ENCODE peak calls at places on chromosome 18, in nine cellular contexts. T is K562, U is GM12891, X is breast epithelium, S is heart left ventricle, Y is IMR-90, R is NB4, C is uterus, G is H54. I is an unnamed sample.

GRCh38 chr18:33194793-33195192 is 245.7 kb downstream of the CCDC178 start:
- DNase-seq in T (no peak), U (no peak), X (no peak), S (no peak), Y (no peak), R (no peak), C (no peak), G (no peak), I (no peak)

GRCh38 chr18:31206787-31207381 is 44.2 kb upstream of the DSC1 start:
- DNase-seq in T (peak), U (peak), X (peak), S (peak), Y (peak), R (peak), C (no peak), G (peak), I (peak)

GRCh38 chr18:3129053-3129864 is 90.5 kb downstream of the MYOM1 start:
- DNase-seq in T (peak), U (peak), X (peak), S (peak), Y (peak), R (peak), C (peak), G (peak), I (peak)

GRCh38 chr18:50429207-50429948 is 54.5 kb downstream of the SKA1 start:
- DNase-seq in T (peak), U (no peak), X (no peak), S (no peak), Y (peak), R (peak), C (no peak), G (no peak), I (no peak)

GRCh38 chr18:45019469-45019868 is 338.8 kb downstream of the SETBP1 start:
- DNase-seq in T (no peak), U (no peak), X (no peak), S (no peak), Y (no peak), R (no peak), C (no peak), G (no peak), I (no peak)

GRCh38 chr18:25650201-25650941 is 298.4 kb upstream of the ZNF521 start:
- DNase-seq in T (no peak), U (no peak), X (no peak), S (no peak), Y (peak), R (no peak), C (no peak), G (no peak), I (no peak)

GRCh38 chr18:9094307-9095226 is 7.9 kb upstream of the NDUFV2 start:
- DNase-seq in T (peak), U (no peak), X (no peak), S (no peak), Y (peak), R (no peak), C (no peak), G (no peak), I (no peak)

GRCh38 chr18:3451989-3452749 is 2.2 kb downstream of the TGIF1 start:
- DNase-seq in T (peak), U (no peak), X (peak), S (peak), Y (peak), R (peak), C (peak), G (no peak), I (peak)

GRCh38 chr18:26617151-26617554 is 68.8 kb upstream of the KCTD1 start:
- DNase-seq in T (no peak), U (no peak), X (no peak), S (no peak), Y (peak), R (no peak), C (no peak), G (peak), I (no peak)

GRCh38 chr18:65628390-65628789 is 122.4 kb upstream of the CDH7 start:
- DNase-seq in T (no peak), U (no peak), X (no peak), S (no peak), Y (no peak), R (no peak), C (no peak), G (no peak), I (no peak)

GRCh38 chr18:35059280-35059927 is 18.2 kb downstream of the MAPRE2 start:
- DNase-seq in T (no peak), U (no peak), X (no peak), S (no peak), Y (no peak), R (no peak), C (no peak), G (no peak), I (no peak)

GRCh38 chr18:24913507-24914147 is 438.3 kb downstream of the ZNF521 start:
- DNase-seq in T (no peak), U (no peak), X (no peak), S (peak), Y (no peak), R (no peak), C (no peak), G (no peak), I (no peak)

GRCh38 chr18:79380816-79381806 is 14.6 kb upstream of the NFATC1 start:
- DNase-seq in T (peak), U (peak), X (no peak), S (no peak), Y (peak), R (peak), C (peak), G (no peak), I (peak)

GRCh38 chr18:48589797-48590519 is 51.1 kb downstream of the CTIF start:
- DNase-seq in T (no peak), U (no peak), X (peak), S (peak), Y (no peak), R (no peak), C (no peak), G (peak), I (no peak)

GRCh38 chr18:50627594-50628542 is 68.0 kb downstream of the MAPK4 start:
- DNase-seq in T (no peak), U (no peak), X (no peak), S (no peak), Y (no peak), R (no peak), C (no peak), G (no peak), I (no peak)

GRCh38 chr18:79577451-79578395 is 101.9 kb upstream of the CTDP1 start:
- DNase-seq in T (peak), U (no peak), X (no peak), S (peak), Y (peak), R (peak), C (peak), G (no peak), I (no peak)

GRCh38 chr18:21049306-21049705 is 62.3 kb downstream of the ROCK1 start:
- DNase-seq in T (no peak), U (no peak), X (no peak), S (no peak), Y (no peak), R (no peak), C (no peak), G (no peak), I (no peak)

GRCh38 chr18:42095732-42096377 is 140.8 kb downstream of the PIK3C3 start:
- DNase-seq in T (no peak), U (no peak), X (no peak), S (no peak), Y (no peak), R (no peak), C (no peak), G (no peak), I (no peak)

GRCh38 chr18:23568739-23569138 is 17.6 kb downstream of the NPC1 start:
- DNase-seq in T (no peak), U (no peak), X (no peak), S (no peak), Y (no peak), R (no peak), C (no peak), G (no peak), I (no peak)

GRCh38 chr18:9900699-9901098 is 13.1 kb upstream of the VAPA start:
- DNase-seq in T (no peak), U (no peak), X (no peak), S (no peak), Y (no peak), R (no peak), C (no peak), G (no peak), I (no peak)

GRCh38 chr18:21584391-21584790 is 16.1 kb downstream of the ESCO1 start:
- DNase-seq in T (no peak), U (no peak), X (no peak), S (no peak), Y (no peak), R (no peak), C (no peak), G (no peak), I (no peak)

GRCh38 chr18:80022613-80023012 is 11.6 kb upstream of the RBFA start:
- DNase-seq in T (peak), U (no peak), X (no peak), S (no peak), Y (peak), R (peak), C (no peak), G (no peak), I (no peak)

GRCh38 chr18:9095297-9096012 is 7.0 kb upstream of the NDUFV2 start:
- DNase-seq in T (peak), U (no peak), X (no peak), S (no peak), Y (peak), R (peak), C (no peak), G (no peak), I (no peak)

GRCh38 chr18:13374468-13375301 is 156.1 kb downstream of the LDLRAD4 start:
- DNase-seq in T (no peak), U (no peak), X (no peak), S (no peak), Y (no peak), R (no peak), C (no peak), G (peak), I (peak)

GRCh38 chr18:55732227-55733106 is 144.5 kb upstream of the TCF4 start:
- DNase-seq in T (peak), U (no peak), X (no peak), S (no peak), Y (peak), R (no peak), C (no peak), G (no peak), I (no peak)

GRCh38 chr18:1544016-1544415 is 639.3 kb downstream of the ADCYAP1 start:
- DNase-seq in T (no peak), U (no peak), X (no peak), S (no peak), Y (no peak), R (no peak), C (no peak), G (no peak), I (no peak)

GRCh38 chr18:51255694-51256093 is 58.2 kb upstream of the MEX3C start:
- DNase-seq in T (no peak), U (no peak), X (no peak), S (no peak), Y (no peak), R (no peak), C (no peak), G (no peak), I (no peak)

GRCh38 chr18:54647176-54647575 is 56.1 kb downstream of the DYNAP start:
- DNase-seq in T (peak), U (no peak), X (no peak), S (no peak), Y (peak), R (peak), C (no peak), G (no peak), I (no peak)

GRCh38 chr18:24659837-24660720 is 199.6 kb downstream of the HRH4 start:
- DNase-seq in T (no peak), U (peak), X (peak), S (peak), Y (peak), R (no peak), C (peak), G (no peak), I (peak)

GRCh38 chr18:34965108-34965507 is 76.1 kb upstream of the MAPRE2 start:
- DNase-seq in T (no peak), U (no peak), X (no peak), S (no peak), Y (no peak), R (no peak), C (no peak), G (no peak), I (no peak)

GRCh38 chr18:77478619-77479018 is 229.0 kb downstream of the GALR1 start:
- DNase-seq in T (peak), U (no peak), X (no peak), S (peak), Y (no peak), R (peak), C (peak), G (no peak), I (peak)

GRCh38 chr18:12307871-12308385 is at the start of gene TUBB6:
- DNase-seq in T (peak), U (peak), X (peak), S (peak), Y (peak), R (peak), C (peak), G (peak), I (peak)
- TF ChIP-seq POLR2A in T (no peak), U (peak), X (no peak), S (no peak), Y (peak), R (peak), C (peak), G (peak), I (no peak)

DNA sequence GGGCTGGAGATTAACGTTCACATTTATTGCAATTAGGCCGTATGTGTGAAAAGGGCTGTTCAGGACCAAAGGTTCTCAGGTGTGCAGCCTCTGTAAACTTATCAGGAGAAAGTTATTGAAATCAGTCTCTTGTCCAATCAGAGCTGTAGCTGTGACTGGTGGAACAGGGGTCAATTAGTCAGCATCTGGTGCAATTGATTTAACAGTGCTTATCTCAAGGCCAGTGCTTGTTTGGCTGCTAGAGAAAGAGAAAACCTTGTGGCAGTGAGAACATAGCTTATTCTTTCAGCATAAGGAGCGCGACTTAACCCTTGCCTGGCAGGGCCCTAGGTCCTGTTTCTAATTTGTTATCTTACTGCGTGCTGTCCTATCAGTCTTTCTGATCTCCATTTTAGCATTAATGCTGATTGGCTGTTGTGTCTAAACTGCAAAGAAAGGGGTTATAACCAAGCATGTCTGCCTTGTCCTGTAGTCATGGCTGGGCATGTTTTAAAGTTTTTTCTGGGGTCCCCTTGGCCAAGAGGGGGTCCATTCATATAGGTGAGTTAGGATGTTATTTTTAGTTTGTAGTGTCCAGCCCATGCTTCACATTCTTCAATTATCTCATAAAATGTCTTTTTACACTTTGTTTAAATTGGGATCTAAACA is 66.4 kb downstream of the CYB5A start:
- DNase-seq in T (peak), U (no peak), X (no peak), S (no peak), Y (peak), R (no peak), C (no peak), G (no peak), I (no peak)
- TF ChIP-seq POLR2A in T (no peak), U (no peak), X (no peak), S (no peak), Y (no peak), R (no peak), C (no peak), G (no peak), I (no peak)

DNA sequence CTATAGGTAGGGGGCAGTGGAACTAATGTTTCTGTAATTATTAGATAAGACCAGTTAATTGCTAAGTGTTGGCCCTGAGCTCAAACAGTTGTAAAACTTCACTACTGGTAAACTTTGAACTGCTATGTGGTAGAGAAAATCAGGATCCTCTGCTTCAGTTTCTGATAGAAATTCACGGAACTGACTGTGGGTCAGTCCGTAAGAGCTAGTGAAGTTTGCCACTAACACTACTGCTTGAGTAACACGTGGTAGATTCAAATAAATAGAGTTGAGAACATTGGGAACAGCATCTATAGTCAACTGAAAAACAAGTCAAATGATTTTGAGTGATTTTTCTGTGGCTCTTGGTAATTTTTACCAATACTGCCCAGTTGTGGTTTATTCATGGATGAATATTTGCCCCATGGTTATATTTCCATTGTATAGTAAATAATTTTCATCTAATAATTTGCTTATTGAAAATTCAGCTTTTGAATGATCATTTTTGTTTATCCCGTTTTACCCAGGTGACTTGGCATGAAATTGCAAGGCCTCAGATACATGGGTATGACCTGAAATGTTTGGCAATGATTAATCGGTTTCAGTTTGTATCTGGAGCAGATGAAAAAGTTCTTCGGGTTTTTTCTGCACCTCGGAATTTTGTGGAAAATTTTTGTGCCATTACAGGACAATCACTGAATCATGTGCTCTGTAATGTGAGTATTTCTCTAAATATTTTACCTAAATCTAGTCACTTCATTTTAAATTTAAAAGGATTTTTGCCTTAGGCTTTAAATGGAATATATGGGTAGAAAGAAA is 26.5 kb downstream of the ELP2 start:
- DNase-seq in T (no peak), U (no peak), X (no peak), S (no peak), Y (peak), R (no peak), C (no peak), G (no peak), I (no peak)
- TF ChIP-seq POLR2A in T (no peak), U (no peak), X (no peak), S (no peak), Y (no peak), R (no peak), C (no peak), G (no peak), I (no peak)

DNA sequence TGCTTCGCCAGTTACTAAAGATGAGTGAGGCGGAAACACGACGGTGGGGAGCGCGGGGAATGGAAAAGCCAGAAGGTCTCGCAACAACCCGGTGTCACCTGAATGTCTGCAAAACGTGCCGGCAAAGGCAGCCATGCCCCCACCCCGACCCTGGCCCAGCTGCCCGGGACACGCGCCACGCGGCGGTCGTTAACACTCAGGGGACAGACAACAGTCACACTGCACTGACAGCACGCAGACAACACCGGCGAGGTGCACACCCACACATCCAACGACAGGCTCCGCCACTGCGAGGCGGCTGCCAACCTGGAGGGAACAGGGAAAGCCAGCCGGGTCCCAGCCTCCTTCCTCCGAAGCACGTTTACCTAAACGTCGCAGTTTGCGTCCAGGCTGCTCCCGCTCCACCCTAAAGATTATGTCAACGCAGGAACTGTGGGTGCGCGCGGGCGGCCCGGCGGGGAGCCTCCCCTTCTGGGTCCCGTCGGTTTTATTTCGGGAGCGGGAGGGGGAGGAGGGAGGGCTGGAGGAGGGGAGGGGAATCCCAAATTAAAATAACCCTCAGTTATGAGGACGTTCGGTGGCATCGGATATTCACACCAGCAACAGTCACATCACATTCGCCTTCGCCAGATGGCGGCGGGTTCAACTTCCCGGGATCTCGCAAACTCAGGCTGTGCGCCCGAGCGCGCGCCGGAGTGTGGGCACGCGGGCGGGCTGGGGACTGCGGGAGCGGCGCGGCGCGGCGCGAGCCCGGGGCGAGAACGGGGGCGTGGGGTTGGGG is 694 bp downstream of the PTGR3 start:
- DNase-seq in T (peak), U (no peak), X (peak), S (peak), Y (peak), R (peak), C (peak), G (no peak), I (peak)
- TF ChIP-seq POLR2A in T (no peak), U (no peak), X (no peak), S (no peak), Y (no peak), R (no peak), C (no peak), G (no peak), I (no peak)

DNA sequence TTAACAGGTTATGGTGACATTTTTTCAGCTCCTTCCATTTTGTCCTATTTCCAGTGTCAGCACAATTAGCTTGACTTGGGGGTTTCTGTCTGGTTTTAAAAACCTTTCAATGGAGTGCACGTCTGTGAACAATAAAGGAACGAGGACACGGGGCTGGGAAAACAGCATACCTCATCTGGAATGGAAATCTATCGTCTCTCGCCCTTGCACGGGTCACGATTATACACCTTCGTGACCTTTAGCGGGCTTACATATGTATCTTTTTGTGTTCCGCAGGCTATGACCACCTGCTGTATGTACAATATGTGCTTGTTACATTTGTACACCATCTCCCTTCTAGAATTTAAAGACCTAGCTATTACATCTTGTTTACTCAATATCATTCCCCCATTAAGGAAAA is 2.3 kb upstream of the ZNF532 start:
- DNase-seq in T (no peak), U (no peak), X (no peak), S (no peak), Y (no peak), R (no peak), C (no peak), G (no peak), I (peak)
- TF ChIP-seq POLR2A in T (no peak), U (no peak), X (no peak), S (no peak), Y (no peak), R (no peak), C (no peak), G (no peak), I (no peak)